ENCODE peak calls at places on chromosome 1, in seven cellular contexts. N is A549; I is Caco-2; U is GM13976; O is thoracic aorta; W is activated CD8-positive, alpha-beta T cell treated with anti-CD3 and anti-CD28 coated beads for 36 hours; E is body of pancreas. G is an unnamed sample.

GRCh38 chr1:176801553-176802020 is 338.6 kb downstream of the PAPPA2 start:
- DNase-seq in N (no peak), U (no peak), O (no peak), E (peak), W (no peak), I (no peak), G (no peak)

GRCh38 chr1:227895828-227896685 is 51.7 kb downstream of the WNT9A start:
- DNase-seq in E (peak), N (no peak), I (peak), U (no peak), W (no peak), O (no peak), G (no peak)

GRCh38 chr1:102572637-102573036 is 535.7 kb downstream of the COL11A1 start:
- DNase-seq in I (no peak), E (no peak), O (no peak), N (no peak), U (no peak), W (no peak), G (no peak)

GRCh38 chr1:223732993-223733798 is 20.9 kb downstream of the CAPN2 start:
- DNase-seq in U (no peak), I (no peak), O (no peak), E (peak), N (no peak), W (no peak), G (no peak)

GRCh38 chr1:221766210-221766609 is 24.3 kb upstream of the DUSP10 start:
- DNase-seq in U (no peak), I (no peak), O (no peak), W (no peak), N (no peak), E (no peak), G (no peak)

GRCh38 chr1:67713071-67713806 is 28.2 kb downstream of the GADD45A start:
- DNase-seq in W (no peak), E (peak), U (no peak), O (no peak), I (no peak), N (peak), G (no peak)

GRCh38 chr1:41093826-41094225 is 72.3 kb upstream of the SLFNL1 start:
- DNase-seq in E (no peak), O (no peak), N (no peak), W (no peak), U (no peak), I (no peak), G (no peak)

GRCh38 chr1:206041640-206042039 is 11.3 kb upstream of the RHEX start:
- DNase-seq in N (no peak), I (no peak), E (peak), U (no peak), O (no peak), W (no peak), G (no peak)

GRCh38 chr1:234726359-234726836 is 116.4 kb upstream of the IRF2BP2 start:
- DNase-seq in U (no peak), O (no peak), N (no peak), W (no peak), I (peak), E (no peak), G (no peak)

GRCh38 chr1:182718311-182718710 is 33.9 kb upstream of the RGS8 start:
- DNase-seq in W (peak), N (no peak), U (no peak), I (no peak), O (no peak), E (no peak), G (no peak)

GRCh38 chr1:32266926-32267645 is 16.0 kb downstream of the LCK start:
- DNase-seq in I (no peak), E (no peak), N (no peak), W (no peak), U (no peak), O (no peak), G (no peak)

GRCh38 chr1:228084325-228084724 is 1.8 kb downstream of the ARF1 start:
- DNase-seq in E (peak), O (no peak), U (no peak), N (no peak), W (peak), I (no peak), G (no peak)

GRCh38 chr1:208272311-208272710 is 28.1 kb upstream of the PLXNA2 start:
- DNase-seq in U (no peak), E (no peak), N (no peak), W (no peak), I (no peak), O (no peak), G (no peak)

GRCh38 chr1:209406111-209406654 is 177.3 kb upstream of the CAMK1G start:
- DNase-seq in E (no peak), W (no peak), N (no peak), U (no peak), I (no peak), O (no peak), G (no peak)

GRCh38 chr1:4306559-4307467 is 347.6 kb upstream of the AJAP1 start:
- DNase-seq in I (no peak), O (no peak), N (no peak), W (no peak), E (no peak), U (no peak), G (no peak)

GRCh38 chr1:103106426-103107321 is 1.6 kb downstream of the COL11A1 start:
- DNase-seq in N (peak), I (no peak), U (peak), O (no peak), E (peak), W (peak), G (peak)

GRCh38 chr1:240194120-240194519 is 102.4 kb downstream of the FMN2 start:
- DNase-seq in W (no peak), E (no peak), N (no peak), O (no peak), U (no peak), I (no peak), G (no peak)

GRCh38 chr1:31532114-31532644 is 44.1 kb upstream of the TINAGL1 start:
- DNase-seq in U (no peak), W (no peak), N (no peak), I (no peak), E (no peak), O (no peak), G (no peak)

GRCh38 chr1:30189818-30190480 is 533.4 kb downstream of the MATN1 start:
- DNase-seq in I (no peak), O (no peak), W (no peak), N (no peak), U (no peak), E (no peak), G (no peak)

GRCh38 chr1:205319081-205320018 is 2.2 kb downstream of the NUAK2 start:
- DNase-seq in E (peak), N (no peak), U (no peak), O (no peak), I (no peak), W (peak), G (no peak)

GRCh38 chr1:192832492-192832891 is 23.7 kb downstream of the RGS2 start:
- DNase-seq in E (no peak), O (no peak), W (no peak), N (no peak), I (no peak), U (no peak), G (no peak)

GRCh38 chr1:192824511-192824910 is 15.7 kb downstream of the RGS2 start:
- DNase-seq in N (no peak), U (no peak), I (no peak), E (no peak), O (no peak), W (no peak), G (no peak)

GRCh38 chr1:192830596-192831241 is 21.9 kb downstream of the RGS2 start:
- DNase-seq in U (no peak), O (no peak), N (no peak), E (no peak), W (no peak), I (no peak), G (no peak)

GRCh38 chr1:192831706-192832355 is 23.0 kb downstream of the RGS2 start:
- DNase-seq in O (no peak), U (no peak), N (no peak), I (no peak), W (no peak), E (no peak), G (no peak)

DNA sequence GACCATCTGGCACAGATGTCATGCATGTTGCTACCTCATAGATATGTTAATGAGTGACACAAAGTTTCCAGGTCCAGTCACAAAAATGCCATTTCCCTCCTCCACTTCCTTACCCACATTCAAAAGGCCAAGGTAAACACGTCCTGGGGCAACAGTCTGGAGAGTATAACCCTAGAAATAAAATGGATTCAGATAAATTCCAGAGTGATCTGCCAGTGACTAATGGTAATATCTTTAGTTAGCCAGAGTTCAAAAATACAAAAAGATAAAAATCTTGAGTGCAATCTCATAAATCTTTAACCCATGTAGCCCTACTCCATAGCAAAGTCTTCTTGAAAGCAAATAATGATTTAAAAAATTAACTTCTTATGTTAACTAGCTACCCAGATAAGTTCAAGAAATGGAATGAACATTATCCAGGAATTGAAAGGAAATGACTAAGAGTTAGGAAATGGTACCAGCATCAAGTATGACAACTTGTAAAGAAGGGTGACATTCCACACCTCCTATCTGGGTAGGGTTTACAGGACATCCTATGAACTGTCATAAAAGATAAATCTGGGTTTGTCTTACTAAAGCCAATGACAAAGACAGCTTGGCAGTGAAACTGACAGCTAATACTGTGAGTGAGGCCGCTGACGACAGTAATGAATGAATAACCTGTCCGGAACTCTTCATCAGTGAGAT is 18.1 kb downstream of the RGS2 start:
- DNase-seq in U (no peak), O (peak), W (no peak), N (peak), I (peak), E (no peak), G (no peak)
- TF ChIP-seq CTCF in U (no peak), O (no peak), W (no peak), N (no peak), I (no peak), E (no peak), G (no peak)

DNA sequence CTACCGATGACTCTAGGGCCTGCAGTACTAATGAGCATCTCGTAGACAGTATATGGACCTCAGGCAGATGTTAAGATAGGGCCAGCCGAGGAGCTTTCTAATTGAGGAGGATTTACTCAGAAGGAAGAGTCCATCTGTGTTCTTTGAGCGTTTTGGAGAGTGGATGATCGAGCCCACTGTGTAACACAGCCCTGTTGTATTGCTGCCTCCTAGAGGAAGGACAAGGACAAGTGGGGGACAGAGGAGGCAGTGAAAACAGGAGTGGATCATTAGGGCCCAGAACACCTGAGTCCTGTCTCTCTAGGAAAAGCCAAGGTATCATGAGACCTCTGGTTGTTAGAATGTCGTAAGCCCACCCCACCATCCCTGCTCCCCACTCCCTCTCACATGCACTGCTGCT is 62.9 kb downstream of the TBX19 start:
- DNase-seq in O (no peak), N (no peak), E (no peak), W (no peak), I (no peak), U (no peak), G (no peak)
- TF ChIP-seq CTCF in O (no peak), N (peak), E (no peak), W (no peak), I (peak), U (peak), G (peak)

GRCh38 chr1:33378976-33379375 is 51.9 kb downstream of the PHC2 start:
- DNase-seq in O (no peak), E (no peak), I (no peak), N (no peak), W (no peak), U (no peak), G (no peak)
- TF ChIP-seq CTCF in O (no peak), E (no peak), I (no peak), N (no peak), W (no peak), U (no peak), G (no peak)

DNA sequence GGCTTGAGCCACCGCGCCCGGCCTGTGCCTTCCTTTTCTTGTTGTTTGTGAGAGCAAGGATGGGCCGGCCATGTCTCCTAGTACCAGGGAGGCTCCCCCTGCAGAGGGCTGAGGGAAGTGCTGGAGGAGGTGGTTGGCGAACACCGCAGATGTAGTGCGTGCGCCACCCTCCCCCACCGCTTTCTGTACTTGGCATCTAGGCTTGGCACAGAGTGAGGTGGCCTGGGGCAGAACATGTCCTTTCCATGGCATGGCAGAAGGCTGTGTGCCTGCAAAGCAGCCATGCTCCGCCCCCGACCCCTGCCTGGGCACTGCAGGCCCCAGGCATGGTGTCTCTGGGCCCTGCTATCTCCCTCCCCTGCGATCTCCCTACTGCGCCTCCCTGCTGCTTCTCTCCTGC is 30.7 kb downstream of the ALPL start:
- DNase-seq in U (no peak), E (peak), I (no peak), N (peak), W (peak), O (no peak), G (no peak)
- TF ChIP-seq CTCF in U (no peak), E (no peak), I (peak), N (no peak), W (no peak), O (no peak), G (peak)

GRCh38 chr1:225809842-225810578 is at the start of gene EPHX1:
- DNase-seq in N (peak), I (peak), E (peak), U (peak), O (peak), W (peak), G (peak)
- TF ChIP-seq CTCF in N (peak), I (peak), E (peak), U (no peak), O (peak), W (no peak), G (peak)

GRCh38 chr1:170765712-170766330 is 101.9 kb downstream of the PRRX1 start:
- DNase-seq in N (no peak), I (no peak), U (no peak), O (no peak), E (no peak), W (no peak), G (no peak)
- TF ChIP-seq CTCF in N (peak), I (peak), U (no peak), O (peak), E (no peak), W (no peak), G (peak)